ENCODE peak calls at places on chromosomes 6 and 20, in six cellular contexts. S, H, L, A, G and C are unnamed samples.

GRCh38 chr6:26155066-26155925 is 68.1 kb downstream of the HFE start:
- DNase-seq in G (peak; percentile 27), A (peak; percentile 54), H (no peak), L (no peak), S (peak; percentile 34), C (peak; percentile 67)

GRCh38 chr20:51514252-51514651 is 28.3 kb downstream of the NFATC2 start:
- DNase-seq in L (no peak), H (no peak), A (no peak), G (no peak), S (no peak), C (no peak)

GRCh38 chr6:96089173-96089572 is 73.4 kb downstream of the FUT9 start:
- DNase-seq in S (peak; percentile 51), G (no peak), A (peak; percentile 42), L (no peak), H (peak; percentile 36), C (peak; percentile 80)

GRCh38 chr6:129966125-129966524 is 52.3 kb upstream of the L3MBTL3 start:
- DNase-seq in L (peak; percentile 55), A (no peak), S (no peak), H (no peak), G (no peak), C (no peak)

GRCh38 chr20:53839423-53840176 is 230.8 kb downstream of the BCAS1 start:
- DNase-seq in S (no peak), L (no peak), G (peak; percentile 98), H (no peak), A (peak; percentile 43), C (no peak)

GRCh38 chr6:63795006-63795405 is 159.4 kb downstream of the PHF3 start:
- DNase-seq in H (no peak), G (no peak), A (no peak), L (no peak), S (no peak), C (no peak)

GRCh38 chr20:19269737-19270325 is 57.4 kb downstream of the SLC24A3 start:
- DNase-seq in H (no peak), A (no peak), S (no peak), L (no peak), G (no peak), C (peak; percentile 20)

GRCh38 chr6:23659125-23659524 is 466.9 kb upstream of the NRSN1 start:
- DNase-seq in L (peak; percentile 6), G (no peak), A (peak; percentile 64), H (peak; percentile 2), S (peak; percentile 72), C (peak; percentile 75)

GRCh38 chr20:52192296-52193007 is 873 bp upstream of the ZFP64 start:
- DNase-seq in G (peak; percentile 68), H (peak; percentile 57), S (peak; percentile 78), A (peak; percentile 64), L (no peak), C (peak; percentile 89)

GRCh38 chr6:75268988-75269354 is 15.6 kb downstream of the TMEM30A start:
- DNase-seq in H (no peak), A (no peak), G (no peak), L (no peak), S (no peak), C (no peak)

GRCh38 chr20:54629632-54630031 is 154.2 kb downstream of the DOK5 start:
- DNase-seq in G (no peak), A (no peak), L (no peak), S (no peak), H (no peak), C (no peak)

GRCh38 chr6:138685257-138685656 is 88.3 kb upstream of the CCDC28A start:
- DNase-seq in G (no peak), S (no peak), A (no peak), L (no peak), H (no peak), C (no peak)
- H3K9ac ChIP-seq in G (no peak overlapping the region), S (no peak overlapping the region), A (no peak overlapping the region), L (no peak overlapping the region), H (no peak overlapping the region), C (no peak overlapping the region)

DNA sequence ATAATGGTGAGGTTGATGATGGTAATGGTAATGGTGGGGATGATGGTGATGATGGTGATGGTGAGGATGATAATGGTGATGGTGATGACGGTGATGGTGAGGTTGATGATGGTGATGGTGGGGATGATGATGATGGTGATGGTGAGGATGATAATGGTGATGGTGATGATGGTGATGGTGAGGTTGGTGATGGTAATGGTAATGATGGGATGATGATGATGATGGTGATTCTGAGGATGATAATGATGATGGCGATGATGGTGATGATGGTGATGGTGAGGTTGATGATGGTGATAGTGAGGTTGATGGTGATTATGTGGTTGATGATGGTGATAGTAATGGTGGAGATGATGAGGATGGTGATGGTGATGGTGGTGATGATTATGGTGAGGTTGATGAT is 9.7 kb downstream of the BPI start:
- DNase-seq in S (no peak), G (no peak), A (no peak), L (no peak), H (no peak), C (no peak)
- H3K27me3 ChIP-seq in S (no peaks in the 10 kb centered on the region), G (no peaks in the 10 kb centered on the region), A (no peaks in the 10 kb centered on the region), L (peaks cover 39% of the 10 kb centered on the region), H (no peaks in the 10 kb centered on the region), C (no peaks in the 10 kb centered on the region)

DNA sequence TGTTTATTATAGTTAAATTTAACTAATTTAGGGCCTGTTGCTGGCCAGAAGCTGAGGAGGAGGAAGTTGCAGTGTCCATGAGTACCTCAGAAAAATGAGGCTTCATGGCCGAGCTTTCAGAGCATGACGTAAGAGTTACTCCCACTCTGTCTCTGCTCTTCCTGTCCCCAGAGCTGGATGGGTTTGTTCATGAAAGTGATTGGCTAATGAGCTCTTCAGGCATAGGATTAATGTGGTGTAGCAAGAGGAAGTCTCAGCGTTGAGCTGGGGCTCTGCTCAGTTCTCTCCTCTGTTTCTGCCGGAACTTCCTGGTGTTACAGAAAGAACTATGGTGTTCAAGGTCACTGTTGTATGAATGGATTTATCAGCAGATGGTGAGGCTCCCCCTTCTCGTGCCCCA is 335.6 kb downstream of the NRN1 start:
- DNase-seq in G (no peak), S (no peak), L (peak; percentile 71), A (no peak), H (no peak), C (peak; percentile 42)
- H3K9ac ChIP-seq in G (no peak overlapping the region), S (no peak overlapping the region), L (no peak overlapping the region), A (no peak overlapping the region), H (no peak overlapping the region), C (no peak overlapping the region)

GRCh38 chr6:114172861-114173260 is 170.0 kb downstream of the HS3ST5 start:
- DNase-seq in G (no peak), H (no peak), L (no peak), A (no peak), S (no peak), C (no peak)

GRCh38 chr6:114171473-114171872 is 171.3 kb downstream of the HS3ST5 start:
- DNase-seq in G (no peak), H (no peak), A (no peak), L (no peak), S (no peak), C (no peak)

GRCh38 chr6:114170958-114171387 is 171.8 kb downstream of the HS3ST5 start:
- DNase-seq in A (no peak), L (no peak), S (no peak), G (no peak), H (no peak), C (no peak)

GRCh38 chr6:114181629-114182028 is 161.2 kb downstream of the HS3ST5 start:
- DNase-seq in S (no peak), H (no peak), G (no peak), L (no peak), A (no peak), C (no peak)

DNA sequence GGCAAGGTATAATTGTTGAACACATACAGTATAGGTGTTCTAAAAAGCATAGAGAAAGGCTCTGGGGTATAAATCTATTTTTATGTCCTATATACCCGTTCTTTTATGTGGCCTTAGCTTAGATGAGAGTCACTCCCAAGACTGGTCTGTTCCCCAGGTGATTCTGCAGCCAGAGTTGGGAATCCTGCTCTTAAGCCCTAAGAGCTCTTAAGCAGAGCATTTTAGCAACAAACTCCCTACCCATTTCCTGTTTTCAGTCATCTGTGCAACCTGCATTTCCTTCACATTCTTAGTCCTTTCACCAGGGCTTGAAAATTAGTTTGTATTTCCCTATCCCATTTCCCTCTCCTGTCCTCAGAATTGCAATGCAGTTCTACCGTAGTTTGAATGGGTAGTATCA is 166.1 kb downstream of the HS3ST5 start:
- DNase-seq in A (no peak), H (no peak), L (no peak), S (no peak), G (no peak), C (no peak)
- H3K27me3 ChIP-seq in A (no peaks in the 10 kb centered on the region), H (no peaks in the 10 kb centered on the region), L (no peaks in the 10 kb centered on the region), S (no peaks in the 10 kb centered on the region), G (no peaks in the 10 kb centered on the region), C (no peaks in the 10 kb centered on the region)

GRCh38 chr6:7311171-7311570 is 1.8 kb downstream of the SSR1 start:
- DNase-seq in H (no peak), S (no peak), A (no peak), L (no peak), G (no peak), C (no peak)
- H3K9ac ChIP-seq in H (peak overlapping the region; percentile 28), S (peak overlapping the region; percentile 71), A (peak overlapping the region; percentile 97), L (peak overlapping the region; percentile 42), G (peak overlapping the region; percentile 99), C (peak overlapping the region; percentile 84)

GRCh38 chr6:99587792-99588191 is 18.8 kb upstream of the PRDM13 start:
- DNase-seq in G (no peak), L (no peak), S (no peak), A (no peak), H (no peak), C (no peak)

GRCh38 chr6:99589907-99590493 is 16.6 kb upstream of the PRDM13 start:
- DNase-seq in A (no peak), S (no peak), L (no peak), G (no peak), H (no peak), C (peak; percentile 46)

GRCh38 chr6:99589290-99589672 is 17.4 kb upstream of the PRDM13 start:
- DNase-seq in S (peak; percentile 64), G (no peak), A (peak; percentile 5), H (no peak), L (no peak), C (no peak)

GRCh38 chr6:99590728-99591672 is 15.6 kb upstream of the PRDM13 start:
- DNase-seq in S (peak; percentile 66), A (no peak), G (no peak), H (no peak), L (no peak), C (peak; percentile 82)

GRCh38 chr6:99588618-99589289 is 17.9 kb upstream of the PRDM13 start:
- DNase-seq in S (peak; percentile 91), L (peak; percentile 59), G (peak; percentile 88), H (peak; percentile 66), A (peak; percentile 67), C (peak; percentile 95)
- H3K27me3 ChIP-seq in S (peaks cover 94% of the 10 kb centered on the region), L (peaks cover 72% of the 10 kb centered on the region), G (peaks cover 21% of the 10 kb centered on the region), H (peaks cover 90% of the 10 kb centered on the region), A (peaks cover 17% of the 10 kb centered on the region), C (peaks cover 100% of the 10 kb centered on the region)